ENCODE peak calls at places on chromosome 1, in eight cellular contexts. Z is hepatocyte; G is stimulated activated CD4-positive, alpha-beta T cell treated with anti-CD3 and anti-CD28 coated beads, Interleukin-1b, Interleukin-23, amount 100 ng/mL, for 24 hours; W is EH; M is activated T-helper 9 cell treated with anti-CD3 and anti-CD28 coated beads, Interleukin-2, amount 50 U/mL, for 16 hours; I is fibroblast of pulmonary artery; S is KBM-7; V is activated naive CD4-positive, alpha-beta T cell treated with anti-CD3 and anti-CD28 coated beads, Interleukin-2, amount 50 U/mL, for 72 hours. P is an unnamed sample.

GRCh38 chr1:221715321-221716169 is 26.3 kb downstream of the DUSP10 start:
- DNase-seq in Z (peak), G (no peak), W (peak), M (no peak), I (no peak), S (no peak), V (no peak), P (peak)

GRCh38 chr1:47440849-47441170 is 3.0 kb downstream of the FOXD2 start:
- DNase-seq in Z (no peak), G (no peak), W (no peak), M (no peak), I (no peak), S (no peak), V (no peak), P (no peak)

GRCh38 chr1:229133151-229133550 is 137.8 kb upstream of the RAB4A start:
- DNase-seq in Z (no peak), G (no peak), W (no peak), M (no peak), I (no peak), S (no peak), V (no peak), P (no peak)

GRCh38 chr1:223264983-223265663 is 98.9 kb downstream of the SUSD4 start:
- DNase-seq in Z (no peak), G (no peak), W (no peak), M (no peak), I (no peak), S (no peak), V (no peak), P (no peak)

GRCh38 chr1:57600424-57600823 is 176.6 kb upstream of the DAB1 start:
- DNase-seq in Z (no peak), G (no peak), W (no peak), M (no peak), I (no peak), S (no peak), V (no peak), P (no peak)

GRCh38 chr1:234734412-234734835 is 124.4 kb upstream of the IRF2BP2 start:
- DNase-seq in Z (no peak), G (no peak), W (no peak), M (no peak), I (no peak), S (no peak), V (no peak), P (no peak)

GRCh38 chr1:181990730-181991129 is 70.8 kb downstream of the ZNF648 start:
- DNase-seq in Z (no peak), G (no peak), W (no peak), M (no peak), I (no peak), S (no peak), V (no peak), P (no peak)

GRCh38 chr1:49435291-49435690 is 588.5 kb downstream of the AGBL4 start:
- DNase-seq in Z (no peak), G (no peak), W (no peak), M (no peak), I (no peak), S (no peak), V (no peak), P (no peak)

GRCh38 chr1:112114540-112114939 is 125.1 kb upstream of the KCND3 start:
- DNase-seq in Z (no peak), G (no peak), W (no peak), M (no peak), I (no peak), S (no peak), V (no peak), P (no peak)

GRCh38 chr1:156160744-156161181 is 7.4 kb downstream of the SEMA4A start:
- DNase-seq in Z (peak), G (peak), W (peak), M (peak), I (peak), S (no peak), V (no peak), P (peak)

GRCh38 chr1:26787381-26787705 is 407 bp upstream of the PIGV start:
- DNase-seq in Z (no peak), G (peak), W (peak), M (peak), I (peak), S (no peak), V (peak), P (peak)

GRCh38 chr1:11483581-11484320 is 4.8 kb downstream of the DISP3 start:
- DNase-seq in Z (no peak), G (no peak), W (no peak), M (no peak), I (no peak), S (no peak), V (no peak), P (no peak)

GRCh38 chr1:6096243-6097116 is 50.8 kb downstream of the KCNAB2 start:
- DNase-seq in Z (no peak), G (no peak), W (no peak), M (no peak), I (no peak), S (no peak), V (no peak), P (no peak)

GRCh38 chr1:203095061-203095690 is 9.4 kb upstream of the MYOG start:
- DNase-seq in Z (no peak), G (no peak), W (no peak), M (no peak), I (no peak), S (no peak), V (no peak), P (no peak)

GRCh38 chr1:39568208-39568607 is 8.4 kb downstream of the PABPC4 start:
- DNase-seq in Z (no peak), G (no peak), W (no peak), M (no peak), I (no peak), S (no peak), V (no peak), P (no peak)

GRCh38 chr1:27574871-27575831 is 28.8 kb downstream of the AHDC1 start:
- DNase-seq in Z (peak), G (no peak), W (peak), M (no peak), I (peak), S (no peak), V (no peak), P (peak)

GRCh38 chr1:71339238-71339637 is 258.4 kb upstream of the ZRANB2 start:
- DNase-seq in Z (no peak), G (no peak), W (no peak), M (no peak), I (no peak), S (peak), V (no peak), P (no peak)

GRCh38 chr1:203328714-203329122 is 22.2 kb downstream of the FMOD start:
- DNase-seq in Z (peak), G (no peak), W (no peak), M (no peak), I (no peak), S (no peak), V (no peak), P (no peak)

GRCh38 chr1:81582467-81582986 is 218.2 kb upstream of the ADGRL2 start:
- DNase-seq in Z (no peak), G (no peak), W (no peak), M (no peak), I (peak), S (no peak), V (no peak), P (no peak)

GRCh38 chr1:162136760-162137537 is 67.5 kb downstream of the NOS1AP start:
- DNase-seq in Z (peak), G (no peak), W (peak), M (no peak), I (peak), S (no peak), V (no peak), P (peak)